ENCODE peak calls at places on chromosomes 3 and 15, in six cellular contexts. Z is uterus, X is cardiac fibroblast, A is upper lobe of right lung, J is keratinocyte, P is iPS DF 6.9. V is an unnamed sample.

GRCh38 chr3:159418571-159419526 is 569.8 kb upstream of the IL12A start:
- DNase-seq in Z (no peak), X (peak), A (no peak), J (no peak), P (no peak), V (no peak)

GRCh38 chr3:58749948-58750347 is 83.4 kb upstream of the FAM3D start:
- DNase-seq in Z (no peak), X (no peak), A (no peak), J (no peak), P (no peak), V (no peak)

GRCh38 chr3:139187648-139188047 is 143.0 kb upstream of the PRR23C start:
- DNase-seq in Z (no peak), X (no peak), A (no peak), J (no peak), P (no peak), V (no peak)

GRCh38 chr3:142680710-142681109 is 43.1 kb upstream of the TRPC1 start:
- DNase-seq in Z (no peak), X (no peak), A (no peak), J (no peak), P (no peak), V (no peak)

GRCh38 chr3:11480663-11481298 is 162.9 kb downstream of the VGLL4 start:
- DNase-seq in Z (peak), X (no peak), A (no peak), J (no peak), P (peak), V (peak)

GRCh38 chr3:150073031-150073430 is 102.3 kb upstream of the PFN2 start:
- DNase-seq in Z (no peak), X (no peak), A (no peak), J (no peak), P (no peak), V (no peak)

GRCh38 chr15:39588531-39589192 is 7.8 kb downstream of the THBS1 start:
- DNase-seq in Z (no peak), X (no peak), A (no peak), J (peak), P (no peak), V (no peak)

GRCh38 chr15:50542051-50542450 is 4.4 kb downstream of the USP50 start:
- DNase-seq in Z (no peak), X (peak), A (no peak), J (no peak), P (no peak), V (no peak)

GRCh38 chr3:127622031-127622430 is 7.0 kb upstream of the PODXL2 start:
- DNase-seq in Z (no peak), X (no peak), A (peak), J (no peak), P (no peak), V (no peak)

GRCh38 chr15:45456212-45457106 is 66.1 kb downstream of the SLC30A4 start:
- DNase-seq in Z (peak), X (peak), A (no peak), J (peak), P (no peak), V (peak)

GRCh38 chr15:81843226-81843625 is 202.6 kb downstream of the MEX3B start:
- DNase-seq in Z (no peak), X (no peak), A (no peak), J (no peak), P (no peak), V (no peak)

GRCh38 chr3:2921903-2922302 is 188.3 kb downstream of the IL5RA start:
- DNase-seq in Z (no peak), X (peak), A (no peak), J (no peak), P (no peak), V (no peak)

GRCh38 chr3:126556637-126557414 is 1.9 kb downstream of the C3orf22 start:
- DNase-seq in Z (peak), X (no peak), A (peak), J (no peak), P (no peak), V (peak)